ENCODE peak calls at places on chromosome 11, in six cellular contexts. H is HCT116, W is GM23338, S is A549, U is HL-60, T is K562. Y is an unnamed sample.

GRCh38 chr11:133919330-133920108 is 37.2 kb downstream of the IGSF9B start:
- DNase-seq in S (no peak), W (peak), H (no peak), U (no peak), T (no peak), Y (no peak)

GRCh38 chr11:88104408-88104807 is 70.8 kb downstream of the RAB38 start:
- DNase-seq in H (no peak), U (no peak), S (peak), T (no peak), W (no peak), Y (no peak)

GRCh38 chr11:94932503-94932902 is 40.9 kb downstream of the CWC15 start:
- DNase-seq in S (no peak), W (no peak), H (no peak), T (no peak), U (no peak), Y (no peak)

GRCh38 chr11:74397531-74398243 is 546 bp downstream of the PGM2L1 start:
- DNase-seq in S (peak), W (peak), U (peak), T (peak), H (peak), Y (no peak)

GRCh38 chr11:1589996-1590395 is 4.9 kb upstream of the KRTAP5-1 start:
- DNase-seq in H (no peak), W (no peak), S (no peak), T (no peak), U (no peak), Y (no peak)

GRCh38 chr11:125215951-125216350 is 51.4 kb downstream of the PKNOX2 start:
- DNase-seq in W (no peak), U (no peak), H (no peak), T (no peak), S (no peak), Y (no peak)

GRCh38 chr11:132205006-132205405 is 834.6 kb downstream of the NTM start:
- DNase-seq in T (no peak), U (no peak), H (no peak), S (no peak), W (no peak), Y (no peak)

GRCh38 chr11:67442504-67443398 is 525 bp downstream of the CORO1B start:
- DNase-seq in T (peak), W (no peak), U (no peak), S (no peak), H (no peak), Y (no peak)

GRCh38 chr11:27699242-27699925 is 871 bp downstream of the BDNF start:
- DNase-seq in T (no peak), H (no peak), W (peak), U (no peak), S (peak), Y (no peak)

GRCh38 chr11:107563702-107564101 is 1.8 kb downstream of the ALKBH8 start:
- DNase-seq in U (peak), W (peak), S (peak), T (peak), H (peak), Y (peak)

GRCh38 chr11:24386551-24387404 is 110.1 kb upstream of the LUZP2 start:
- DNase-seq in T (no peak), U (no peak), W (peak), S (peak), H (no peak), Y (no peak)

GRCh38 chr11:5928811-5929210 is 13.2 kb upstream of the OR56A3 start:
- DNase-seq in W (no peak), S (no peak), T (no peak), U (no peak), H (no peak), Y (no peak)

GRCh38 chr11:44681698-44682097 is 45.1 kb upstream of the TSPAN18 start:
- DNase-seq in U (no peak), S (no peak), H (no peak), W (no peak), T (no peak), Y (no peak)

GRCh38 chr11:128929991-128930390 is 12.7 kb downstream of the TP53AIP1 start:
- DNase-seq in S (no peak), T (no peak), W (no peak), H (no peak), U (no peak), Y (no peak)

GRCh38 chr11:27868226-27868625 is 168.0 kb upstream of the BDNF start:
- DNase-seq in T (no peak), W (no peak), U (no peak), S (no peak), H (no peak), Y (no peak)

GRCh38 chr11:20451568-20451967 is 64.1 kb downstream of the PRMT3 start:
- DNase-seq in W (no peak), S (no peak), T (no peak), U (peak), H (no peak), Y (no peak)

GRCh38 chr11:44852159-44852707 is 98.5 kb downstream of the TP53I11 start:
- DNase-seq in H (no peak), S (no peak), T (no peak), U (no peak), W (no peak), Y (no peak)

GRCh38 chr11:92296138-92296515 is 71.5 kb downstream of the FAT3 start:
- DNase-seq in T (no peak), W (no peak), S (peak), H (no peak), U (no peak), Y (no peak)

GRCh38 chr11:2524446-2525165 is 79.8 kb downstream of the KCNQ1 start:
- DNase-seq in U (no peak), H (no peak), W (no peak), T (no peak), S (no peak), Y (no peak)

GRCh38 chr11:12122083-12122482 is 11.7 kb downstream of the MICAL2 start:
- DNase-seq in W (peak), H (peak), U (no peak), T (peak), S (peak), Y (no peak)

GRCh38 chr11:961921-962320 is 36.3 kb downstream of the AP2A2 start:
- DNase-seq in S (no peak), W (no peak), T (no peak), H (no peak), U (no peak), Y (no peak)

GRCh38 chr11:16632295-16633200 is 105.9 kb upstream of the C11orf58 start:
- DNase-seq in H (peak), U (peak), T (no peak), W (peak), S (peak), Y (no peak)

GRCh38 chr11:72814831-72815618 is 814 bp downstream of the ATG16L2 start:
- DNase-seq in S (peak), W (peak), T (peak), H (peak), U (peak), Y (no peak)

GRCh38 chr11:92329644-92330043 is 105.0 kb downstream of the FAT3 start:
- DNase-seq in S (no peak), W (no peak), U (no peak), T (no peak), H (no peak), Y (no peak)

GRCh38 chr11:13140873-13141655 is 131.9 kb downstream of the RASSF10 start:
- DNase-seq in S (no peak), U (no peak), H (no peak), W (no peak), T (no peak), Y (no peak)

GRCh38 chr11:984576-984975 is 51.9 kb downstream of the MUC6 start:
- DNase-seq in H (no peak), W (no peak), T (no peak), S (no peak), U (no peak), Y (no peak)

GRCh38 chr11:128288368-128288767 is 299.0 kb downstream of the ETS1 start:
- DNase-seq in W (no peak), U (no peak), T (no peak), S (no peak), H (no peak), Y (no peak)

GRCh38 chr11:31237819-31238771 is 131.4 kb downstream of the DCDC1 start:
- DNase-seq in H (no peak), W (peak), U (no peak), S (peak), T (no peak), Y (no peak)

GRCh38 chr11:78290293-78291176 is 101.8 kb downstream of the USP35 start:
- DNase-seq in W (no peak), T (peak), H (no peak), U (peak), S (peak), Y (peak)

GRCh38 chr11:72088076-72088806 is 7.6 kb downstream of the LRRC51 start:
- DNase-seq in U (no peak), W (no peak), H (no peak), T (peak), S (no peak), Y (no peak)

GRCh38 chr11:73175551-73176144 is 33.5 kb upstream of the FCHSD2 start:
- DNase-seq in W (no peak), T (no peak), S (no peak), U (no peak), H (no peak), Y (no peak)

GRCh38 chr11:36456136-36456535 is 53.9 kb downstream of the TRAF6 start:
- DNase-seq in H (no peak), S (no peak), T (no peak), W (no peak), U (no peak), Y (no peak)

GRCh38 chr11:377883-378500 is 8.7 kb downstream of the B4GALNT4 start:
- DNase-seq in S (no peak), T (no peak), H (no peak), U (no peak), W (no peak), Y (no peak)

GRCh38 chr11:69394234-69394891 is 87.1 kb upstream of the LINC01488 start:
- DNase-seq in S (no peak), U (no peak), T (peak), H (no peak), W (no peak), Y (no peak)

GRCh38 chr11:2694995-2695939 is 4.5 kb downstream of the KCNQ1OT1 start:
- DNase-seq in H (no peak), W (no peak), T (no peak), S (no peak), U (no peak), Y (no peak)

GRCh38 chr11:117438371-117439000 is 110.8 kb downstream of the CEP164 start:
- DNase-seq in S (no peak), W (no peak), H (no peak), U (no peak), T (no peak), Y (no peak)

GRCh38 chr11:114280696-114281095 is 15.5 kb upstream of the NNMT start:
- DNase-seq in U (peak), W (peak), H (peak), S (peak), T (peak), Y (no peak)
- TF ChIP-seq REST in U (no peak), W (no peak), H (no peak), S (no peak), T (no peak), Y (no peak)

GRCh38 chr11:121575963-121576290 is 123.2 kb upstream of the SORL1-AS1 start:
- DNase-seq in U (no peak), T (no peak), W (no peak), H (no peak), S (no peak), Y (no peak)
- H3K27ac ChIP-seq in U (peak), T (no peak), W (no peak), H (no peak), S (no peak), Y (no peak)

DNA sequence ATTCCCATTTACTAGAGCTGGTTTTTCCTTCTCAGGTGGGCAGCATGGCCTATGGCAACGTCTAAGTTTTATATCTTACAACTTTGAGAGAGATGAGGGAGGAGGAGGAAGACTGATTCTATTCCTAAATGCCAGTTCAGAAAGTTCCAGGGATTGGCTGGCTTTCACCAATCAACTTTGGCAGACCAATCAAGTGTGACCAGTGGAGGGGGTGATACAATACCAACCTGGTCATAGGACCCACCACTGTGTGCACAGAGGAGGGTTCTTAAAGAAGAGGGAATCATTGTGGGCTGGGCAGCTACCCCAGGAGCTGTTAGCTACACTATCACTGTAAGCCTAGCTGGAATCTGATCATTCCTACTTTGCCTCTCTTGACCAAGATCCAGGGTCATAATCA is 8.1 kb downstream of the DIXDC1 start:
- DNase-seq in S (no peak), H (no peak), U (no peak), W (no peak), T (no peak), Y (no peak)
- TF ChIP-seq REST in S (no peak), H (no peak), U (no peak), W (no peak), T (no peak), Y (no peak)

DNA sequence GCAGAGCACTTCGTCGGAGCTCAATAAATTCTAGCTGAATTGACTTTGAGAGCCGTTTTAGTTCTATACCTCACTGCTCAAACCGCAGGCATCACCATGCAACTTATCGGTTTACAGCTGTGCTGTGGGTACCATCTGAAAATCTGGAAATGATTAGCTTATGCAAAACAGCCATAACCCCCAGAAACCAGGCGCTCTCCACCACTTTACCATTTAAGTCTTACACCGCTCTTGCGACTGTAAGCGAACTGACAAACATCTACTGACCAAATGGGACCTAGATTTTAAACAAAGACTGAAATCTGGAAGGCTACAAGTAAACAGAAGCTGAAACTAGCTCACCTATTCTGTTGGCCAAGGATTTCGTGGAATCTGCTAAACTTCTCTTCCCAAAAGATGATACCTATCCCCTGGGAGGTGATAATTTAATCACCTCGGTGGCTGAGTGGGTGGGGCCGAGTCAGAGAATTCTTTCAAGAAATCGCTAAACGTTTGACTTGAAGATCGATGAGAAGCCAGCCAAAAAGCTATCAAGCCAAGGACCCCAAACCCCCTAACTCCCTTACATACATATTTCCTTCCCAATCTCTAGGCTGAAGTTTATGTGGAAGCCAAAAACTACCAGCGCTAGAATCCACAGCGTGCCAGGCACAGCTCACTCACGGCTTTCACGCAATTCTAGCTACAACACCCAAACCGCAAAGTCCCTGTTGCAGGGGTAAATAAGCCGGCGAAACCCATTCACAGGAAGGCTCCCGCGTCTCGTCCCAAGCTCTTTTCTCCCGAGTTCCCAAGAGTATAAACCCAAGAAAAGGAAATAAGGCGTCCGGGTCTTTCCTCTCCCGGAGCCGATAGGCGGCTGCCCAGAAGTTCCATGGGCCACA is 644 bp downstream of the SPTY2D1 start:
- DNase-seq in H (no peak), S (no peak), T (no peak), U (peak), W (peak), Y (no peak)
- H3K27ac ChIP-seq in H (peak), S (peak), T (peak), U (peak), W (peak), Y (peak)

DNA sequence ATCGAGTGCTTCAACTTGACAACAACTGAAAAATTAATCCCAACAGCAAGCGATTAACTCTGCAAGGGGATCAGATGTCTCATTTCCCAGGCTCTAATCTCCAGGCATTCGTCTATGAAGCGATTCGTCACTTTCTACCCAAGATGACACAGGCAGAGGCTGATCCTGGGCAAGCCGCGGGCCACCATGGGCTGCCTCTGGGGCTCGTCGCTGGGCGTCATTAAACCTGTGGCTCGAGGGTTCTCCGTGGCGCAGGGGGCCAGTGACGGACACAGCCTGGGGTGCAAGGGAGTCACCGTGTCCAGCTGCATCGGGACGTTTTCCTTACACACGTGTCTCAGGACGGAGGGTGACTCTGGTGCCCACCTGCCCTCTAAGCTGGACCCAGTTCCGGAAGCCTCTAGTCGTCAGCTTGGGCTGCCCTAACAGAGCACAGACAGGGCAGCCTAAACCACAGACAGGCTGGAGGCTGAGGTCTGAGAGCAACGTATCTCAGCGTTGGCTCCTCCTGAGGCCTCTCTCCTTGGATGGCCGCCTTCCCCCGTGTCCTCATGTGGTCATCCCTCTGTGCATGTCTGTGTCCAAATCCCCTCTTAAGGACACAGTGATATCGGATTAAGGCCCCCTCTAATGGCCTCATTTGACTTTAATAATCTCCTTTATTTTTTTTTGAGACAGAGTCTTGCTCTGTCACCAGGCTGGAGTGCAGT is 154.3 kb downstream of the CTTN start:
- DNase-seq in T (no peak), S (no peak), W (no peak), H (no peak), U (no peak), Y (no peak)
- TF ChIP-seq REST in T (no peak), S (no peak), W (no peak), H (no peak), U (no peak), Y (no peak)

GRCh38 chr11:33722579-33723234 is 13.5 kb downstream of the CD59 start:
- DNase-seq in W (no peak), H (no peak), S (peak), U (no peak), T (peak), Y (no peak)
- H3K27ac ChIP-seq in W (no peak), H (peak), S (peak), U (no peak), T (peak), Y (peak)

DNA sequence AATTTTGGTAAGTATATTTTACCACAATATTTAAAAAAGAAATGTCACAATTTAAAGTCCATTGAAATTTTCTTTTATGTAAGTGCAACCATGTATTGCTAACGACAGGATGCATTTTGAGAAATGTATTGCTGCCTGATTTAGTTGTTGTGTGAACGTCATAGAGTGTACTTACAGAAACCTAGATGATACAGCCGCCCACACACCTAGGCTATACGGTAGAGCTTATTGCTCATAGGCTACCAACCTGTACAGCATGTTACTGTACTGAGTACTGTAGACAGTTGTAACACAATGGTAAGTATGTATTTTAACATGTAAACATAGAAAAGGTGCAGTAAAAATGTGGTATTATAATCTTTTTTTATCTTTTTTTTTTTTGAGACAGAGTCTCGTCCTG is 48.1 kb downstream of the CBL start:
- DNase-seq in H (no peak), U (no peak), S (no peak), W (no peak), T (no peak), Y (no peak)
- TF ChIP-seq REST in H (no peak), U (no peak), S (no peak), W (no peak), T (no peak), Y (no peak)

Y was measured in Panc1.